ENCODE peak calls at places on chromosomes 13 and 19, in eight cellular contexts. A is right cardiac atrium, G is Peyer's patch, M is tibial nerve, Q is body of pancreas, E is fibroblast of lung, T is BE2C, N is uterus. Y is an unnamed sample.

GRCh38 chr13:26964278-26965057 is 203.9 kb upstream of the GPR12 start:
- DNase-seq in A (peak; percentile 71), G (no peak), M (no peak), Q (peak; percentile 58), E (no peak), T (peak; percentile 70), N (no peak), Y (no peak)

GRCh38 chr13:102678339-102679122 is 16.3 kb downstream of the METTL21C start:
- DNase-seq in A (no peak), G (no peak), M (no peak), Q (no peak), E (no peak), T (no peak), N (no peak), Y (no peak)

GRCh38 chr13:83377486-83377885 is 504.8 kb downstream of the SLITRK1 start:
- DNase-seq in A (no peak), G (no peak), M (no peak), Q (no peak), E (peak; percentile 80), T (no peak), N (no peak), Y (no peak)

GRCh38 chr13:44653261-44653660 is 77.1 kb upstream of the TSC22D1 start:
- DNase-seq in A (no peak), G (no peak), M (no peak), Q (no peak), E (peak; percentile 36), T (peak; percentile 7), N (no peak), Y (no peak)

GRCh38 chr13:57624565-57625435 is 6.7 kb upstream of the PCDH17 start:
- DNase-seq in A (no peak), G (no peak), M (no peak), Q (peak; percentile 57), E (peak; percentile 78), T (peak; percentile 73), N (no peak), Y (no peak)

GRCh38 chr19:4069331-4069959 is 2.7 kb upstream of the ZBTB7A start:
- DNase-seq in A (no peak), G (no peak), M (no peak), Q (no peak), E (no peak), T (no peak), N (no peak), Y (no peak)

GRCh38 chr19:46911456-46911855 is 50.7 kb downstream of the ARHGAP35 start:
- DNase-seq in A (no peak), G (no peak), M (no peak), Q (no peak), E (no peak), T (no peak), N (no peak), Y (no peak)

GRCh38 chr13:112781287-112781686 is 91.4 kb downstream of the ATP11A start:
- DNase-seq in A (no peak), G (no peak), M (no peak), Q (no peak), E (no peak), T (no peak), N (no peak), Y (no peak)

GRCh38 chr19:34075661-34076091 is 96.6 kb upstream of the LSM14A start:
- DNase-seq in A (no peak), G (no peak), M (no peak), Q (no peak), E (no peak), T (no peak), N (no peak), Y (no peak)

GRCh38 chr13:27607125-27607524 is 13.2 kb downstream of the LNX2 start:
- DNase-seq in A (no peak), G (no peak), M (no peak), Q (no peak), E (peak; percentile 90), T (no peak), N (no peak), Y (no peak)

GRCh38 chr13:76161143-76161542 is 525.0 kb downstream of the LMO7 start:
- DNase-seq in A (no peak), G (no peak), M (no peak), Q (no peak), E (peak; percentile 39), T (no peak), N (no peak), Y (no peak)

GRCh38 chr13:71290963-71291937 is 575.8 kb downstream of the DACH1 start:
- DNase-seq in A (peak; percentile 15), G (no peak), M (no peak), Q (peak; percentile 46), E (peak; percentile 11), T (no peak), N (peak; percentile 26), Y (peak; percentile 9)

GRCh38 chr19:44626067-44626624 is 12.8 kb downstream of the IGSF23 start:
- DNase-seq in A (no peak), G (no peak), M (no peak), Q (peak; percentile 66), E (peak; percentile 86), T (no peak), N (no peak), Y (no peak)

GRCh38 chr19:47123406-47123805 is 7.2 kb upstream of the SAE1 start:
- DNase-seq in A (no peak), G (no peak), M (no peak), Q (no peak), E (no peak), T (no peak), N (no peak), Y (no peak)

GRCh38 chr19:48194041-48194871 is 23.8 kb downstream of the ZSWIM9 start:
- DNase-seq in A (no peak), G (no peak), M (no peak), Q (no peak), E (no peak), T (peak; percentile 31), N (no peak), Y (no peak)

GRCh38 chr13:18996221-18996620 is 185.4 kb downstream of the TUBA3C start:
- DNase-seq in A (no peak), G (no peak), M (no peak), Q (no peak), E (no peak), T (no peak), N (no peak), Y (no peak)
- H3K9me3 ChIP-seq in A (no peaks in the 10 kb centered on the region), G (no peaks in the 10 kb centered on the region), M (no peaks in the 10 kb centered on the region), Q (no peaks in the 10 kb centered on the region), E (no peaks in the 10 kb centered on the region), T (no peaks in the 10 kb centered on the region), N (no peaks in the 10 kb centered on the region), Y (no peaks in the 10 kb centered on the region)

GRCh38 chr19:54554896-54555295 is 18.7 kb upstream of the LILRA2 start:
- DNase-seq in A (no peak), G (no peak), M (no peak), Q (no peak), E (no peak), T (no peak), N (no peak), Y (no peak)

GRCh38 chr19:54554006-54554405 is 19.6 kb upstream of the LILRA2 start:
- DNase-seq in A (no peak), G (no peak), M (no peak), Q (no peak), E (no peak), T (no peak), N (no peak), Y (no peak)

GRCh38 chr19:54551293-54551692 is 22.3 kb upstream of the LILRA2 start:
- DNase-seq in A (no peak), G (no peak), M (no peak), Q (no peak), E (no peak), T (no peak), N (no peak), Y (no peak)

GRCh38 chr19:54551950-54552912 is 21.4 kb upstream of the LILRA2 start:
- DNase-seq in A (peak; percentile 39), G (no peak), M (no peak), Q (no peak), E (no peak), T (no peak), N (no peak), Y (no peak)

DNA sequence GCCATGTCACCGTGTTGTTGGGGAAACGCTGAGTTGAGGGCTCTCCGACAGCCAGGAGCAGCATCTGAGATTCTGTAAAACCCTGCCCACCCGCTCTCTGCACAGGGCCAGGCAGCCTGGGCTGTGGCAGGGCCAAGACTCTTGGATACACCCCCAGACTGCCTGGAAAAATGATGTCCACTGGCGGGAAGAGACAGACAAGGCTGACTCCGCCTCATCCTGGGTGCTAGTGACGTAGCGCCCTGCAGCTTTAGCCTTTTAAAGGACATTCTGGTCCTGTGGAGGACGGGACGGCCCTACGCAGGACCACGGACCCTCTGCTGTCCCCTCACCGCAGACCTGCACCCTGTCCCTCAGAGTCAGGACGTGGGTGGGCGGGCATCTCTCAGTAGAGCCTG is 20.7 kb upstream of the LILRA2 start:
- DNase-seq in A (no peak), G (no peak), M (no peak), Q (no peak), E (no peak), T (no peak), N (no peak), Y (no peak)
- H3K9me3 ChIP-seq in A (no peaks in the 10 kb centered on the region), G (no peaks in the 10 kb centered on the region), M (no peaks in the 10 kb centered on the region), Q (no peaks in the 10 kb centered on the region), E (peaks cover 3% of the 10 kb centered on the region), T (no peaks in the 10 kb centered on the region), N (no peaks in the 10 kb centered on the region), Y (no peaks in the 10 kb centered on the region)

DNA sequence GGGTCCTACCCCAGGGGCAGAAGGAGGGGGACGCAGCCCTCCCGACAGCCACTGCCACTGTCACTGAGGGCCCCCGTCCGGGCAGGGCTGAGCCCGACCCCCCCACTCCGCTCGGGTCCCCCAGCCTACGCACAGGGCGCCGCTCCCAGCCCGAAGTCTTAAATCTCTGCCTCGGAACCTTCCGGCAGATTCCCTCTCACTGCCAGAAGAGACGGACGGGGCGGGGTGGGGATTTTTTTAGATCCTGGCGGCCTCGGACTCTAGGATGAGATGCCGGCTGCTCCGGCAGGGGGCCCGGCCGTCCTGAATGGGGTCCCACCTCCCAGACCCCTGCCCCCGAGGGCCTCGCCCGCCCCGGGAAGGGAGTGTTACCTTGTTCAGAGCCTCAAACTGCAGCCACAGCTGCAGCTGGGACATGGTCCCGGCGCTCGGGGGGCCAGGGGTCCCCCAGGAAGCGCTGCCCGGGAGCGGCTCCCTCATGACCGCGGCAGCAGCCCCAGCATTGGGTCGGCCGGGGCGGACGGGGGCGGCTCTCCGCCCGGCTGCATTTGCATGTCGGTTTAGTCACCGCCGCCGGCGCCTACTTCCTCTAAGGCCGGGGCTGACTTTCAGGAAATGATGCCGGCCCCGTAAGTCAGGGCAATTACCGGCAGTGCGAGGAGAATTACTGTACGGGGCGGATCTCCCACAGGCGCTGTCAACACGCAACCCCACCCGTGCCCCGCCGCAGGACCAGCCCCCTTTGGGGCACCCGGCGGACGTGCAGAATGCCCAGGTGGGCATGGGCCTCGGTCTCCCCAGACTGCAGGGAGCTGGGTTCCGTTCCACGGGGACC is 28.1 kb downstream of the GPX4 start:
- DNase-seq in A (peak; percentile 93), G (peak; percentile 92), M (peak; percentile 66), Q (peak; percentile 51), E (peak; percentile 84), T (peak; percentile 67), N (peak; percentile 79), Y (peak; percentile 81)
- H3K9me3 ChIP-seq in A (no peaks in the 10 kb centered on the region), G (no peaks in the 10 kb centered on the region), M (no peaks in the 10 kb centered on the region), Q (no peaks in the 10 kb centered on the region), E (no peaks in the 10 kb centered on the region), T (no peaks in the 10 kb centered on the region), N (no peaks in the 10 kb centered on the region), Y (no peaks in the 10 kb centered on the region)

DNA sequence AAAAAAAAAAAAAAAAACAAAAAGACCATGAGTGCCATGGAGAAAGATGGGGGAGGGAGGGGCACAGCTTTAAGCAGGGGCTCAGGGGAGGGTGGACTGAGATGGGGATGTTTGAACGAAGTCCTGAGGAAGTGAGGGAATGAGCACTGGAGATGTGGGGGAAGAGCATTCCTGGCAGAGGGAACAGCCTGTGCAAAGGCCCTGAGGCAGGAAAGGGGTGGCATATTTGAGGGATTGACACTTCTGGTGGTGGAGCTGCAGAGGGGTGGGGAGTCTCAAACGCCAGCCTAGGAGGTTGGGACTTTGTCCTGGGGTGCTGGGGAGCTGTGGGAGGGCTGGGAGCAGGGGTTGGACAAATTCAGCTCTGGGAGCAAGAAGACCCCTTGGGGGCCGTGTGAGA is 29.2 kb downstream of the MYH14 start:
- DNase-seq in A (no peak), G (no peak), M (no peak), Q (no peak), E (no peak), T (no peak), N (no peak), Y (no peak)
- H3K9me3 ChIP-seq in A (no peaks in the 10 kb centered on the region), G (no peaks in the 10 kb centered on the region), M (no peaks in the 10 kb centered on the region), Q (no peaks in the 10 kb centered on the region), E (no peaks in the 10 kb centered on the region), T (no peaks in the 10 kb centered on the region), N (no peaks in the 10 kb centered on the region), Y (no peaks in the 10 kb centered on the region)